ENCODE peak calls at places on chromosomes 11 and 22, in seven cellular contexts. One of them, this sample, is unnamed.

GRCh38 chr11:111663820-111664219 is 61.6 kb downstream of the SIK2 start:
- DNase-seq in AG09319: no peak
- DNase-seq in A549: no peak
- DNase-seq in pancreas: peak
- DNase-seq in left ventricle myocardium inferior: peak
- DNase-seq in esophagus muscularis mucosa: no peak
- DNase-seq in SK-N-SH: no peak
- DNase-seq in this sample: no peak

GRCh38 chr11:15657264-15657663 is 542.5 kb downstream of the INSC start:
- DNase-seq in AG09319: no peak
- DNase-seq in A549: no peak
- DNase-seq in pancreas: no peak
- DNase-seq in left ventricle myocardium inferior: no peak
- DNase-seq in esophagus muscularis mucosa: no peak
- DNase-seq in SK-N-SH: no peak
- DNase-seq in this sample: no peak

GRCh38 chr22:25187469-25187868 is 12.2 kb upstream of the CRYBB3 start:
- DNase-seq in AG09319: no peak
- DNase-seq in A549: no peak
- DNase-seq in pancreas: no peak
- DNase-seq in left ventricle myocardium inferior: no peak
- DNase-seq in esophagus muscularis mucosa: no peak
- DNase-seq in SK-N-SH: no peak
- DNase-seq in this sample: no peak

GRCh38 chr11:46235777-46236688 is 41.4 kb upstream of the CREB3L1 start:
- DNase-seq in AG09319: no peak
- DNase-seq in A549: no peak
- DNase-seq in pancreas: no peak
- DNase-seq in left ventricle myocardium inferior: no peak
- DNase-seq in esophagus muscularis mucosa: no peak
- DNase-seq in SK-N-SH: no peak
- DNase-seq in this sample: no peak

GRCh38 chr22:39690901-39691620 is 120.5 kb downstream of the CACNA1I start:
- DNase-seq in AG09319: no peak
- DNase-seq in A549: no peak
- DNase-seq in pancreas: no peak
- DNase-seq in left ventricle myocardium inferior: no peak
- DNase-seq in esophagus muscularis mucosa: no peak
- DNase-seq in SK-N-SH: peak
- DNase-seq in this sample: no peak

GRCh38 chr22:46537221-46537945 is at the start of gene CELSR1:
- DNase-seq in AG09319: no peak
- DNase-seq in A549: peak
- DNase-seq in pancreas: no peak
- DNase-seq in left ventricle myocardium inferior: peak
- DNase-seq in esophagus muscularis mucosa: no peak
- DNase-seq in SK-N-SH: peak
- DNase-seq in this sample: peak

GRCh38 chr11:61362542-61362875 is 335 bp downstream of the TMEM138 start:
- DNase-seq in AG09319: no peak
- DNase-seq in A549: peak
- DNase-seq in pancreas: no peak
- DNase-seq in left ventricle myocardium inferior: no peak
- DNase-seq in esophagus muscularis mucosa: no peak
- DNase-seq in SK-N-SH: peak
- DNase-seq in this sample: no peak

GRCh38 chr11:115527534-115528125 is 23.4 kb upstream of the CADM1 start:
- DNase-seq in AG09319: no peak
- DNase-seq in A549: no peak
- DNase-seq in pancreas: peak
- DNase-seq in left ventricle myocardium inferior: no peak
- DNase-seq in esophagus muscularis mucosa: no peak
- DNase-seq in SK-N-SH: no peak
- DNase-seq in this sample: no peak

DNA sequence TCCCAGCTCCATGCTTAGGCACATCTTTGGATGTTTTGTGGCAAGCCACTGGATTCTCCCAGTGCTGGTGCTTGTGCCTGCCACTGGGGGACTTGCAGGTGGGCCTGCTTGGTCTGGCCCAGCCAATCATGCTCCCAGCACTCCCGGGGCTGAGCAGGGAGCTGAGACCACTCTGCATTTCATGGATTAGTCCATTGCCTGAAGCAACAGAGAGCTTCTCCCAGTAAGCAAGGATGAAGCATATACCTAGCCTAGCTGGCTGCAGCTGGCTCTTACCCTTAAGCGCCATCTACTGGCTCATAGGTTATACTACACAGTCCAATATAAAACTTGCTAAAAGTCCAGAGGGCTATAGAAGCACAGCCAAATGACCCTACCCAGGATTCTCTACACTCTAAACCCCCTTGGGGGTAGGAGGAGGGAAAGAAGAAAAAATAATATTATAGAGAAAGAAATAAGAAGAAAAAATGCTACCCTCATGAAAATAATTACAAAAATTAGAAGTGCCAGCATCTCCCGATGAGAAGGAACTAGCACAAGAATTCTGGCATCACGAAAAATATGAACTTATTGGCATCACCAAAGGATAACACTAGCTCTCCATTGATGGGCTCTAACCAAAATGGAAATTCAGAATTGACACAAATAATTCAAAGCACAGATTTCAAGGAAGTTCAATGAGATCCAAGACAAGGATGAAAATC is 275.3 kb downstream of the C11orf87 start:
- DNase-seq in AG09319: peak
- DNase-seq in A549: peak
- DNase-seq in pancreas: no peak
- DNase-seq in left ventricle myocardium inferior: no peak
- DNase-seq in esophagus muscularis mucosa: no peak
- DNase-seq in SK-N-SH: peak
- DNase-seq in this sample: no peak
- TF ChIP-seq CTCF in AG09319: peak
- TF ChIP-seq CTCF in A549: peak
- TF ChIP-seq CTCF in pancreas: peak
- TF ChIP-seq CTCF in left ventricle myocardium inferior: peak
- TF ChIP-seq CTCF in esophagus muscularis mucosa: peak
- TF ChIP-seq CTCF in SK-N-SH: peak
- TF ChIP-seq CTCF in this sample: peak

GRCh38 chr11:2990617-2991476 is 1.3 kb downstream of the NAP1L4 start:
- DNase-seq in AG09319: no peak
- DNase-seq in A549: peak
- DNase-seq in pancreas: no peak
- DNase-seq in left ventricle myocardium inferior: no peak
- DNase-seq in esophagus muscularis mucosa: no peak
- DNase-seq in SK-N-SH: no peak
- DNase-seq in this sample: no peak

GRCh38 chr11:2993000-2993330 is 836 bp upstream of the NAP1L4 start:
- DNase-seq in AG09319: no peak
- DNase-seq in A549: peak
- DNase-seq in pancreas: no peak
- DNase-seq in left ventricle myocardium inferior: no peak
- DNase-seq in esophagus muscularis mucosa: no peak
- DNase-seq in SK-N-SH: no peak
- DNase-seq in this sample: no peak

GRCh38 chr11:2991477-2992233 is 474 bp downstream of the NAP1L4 start:
- DNase-seq in AG09319: no peak
- DNase-seq in A549: peak
- DNase-seq in pancreas: no peak
- DNase-seq in left ventricle myocardium inferior: no peak
- DNase-seq in esophagus muscularis mucosa: peak
- DNase-seq in SK-N-SH: no peak
- DNase-seq in this sample: no peak

GRCh38 chr11:2994336-2994730 is 2.2 kb upstream of the NAP1L4 start:
- DNase-seq in AG09319: no peak
- DNase-seq in A549: no peak
- DNase-seq in pancreas: no peak
- DNase-seq in left ventricle myocardium inferior: no peak
- DNase-seq in esophagus muscularis mucosa: no peak
- DNase-seq in SK-N-SH: no peak
- DNase-seq in this sample: no peak

DNA sequence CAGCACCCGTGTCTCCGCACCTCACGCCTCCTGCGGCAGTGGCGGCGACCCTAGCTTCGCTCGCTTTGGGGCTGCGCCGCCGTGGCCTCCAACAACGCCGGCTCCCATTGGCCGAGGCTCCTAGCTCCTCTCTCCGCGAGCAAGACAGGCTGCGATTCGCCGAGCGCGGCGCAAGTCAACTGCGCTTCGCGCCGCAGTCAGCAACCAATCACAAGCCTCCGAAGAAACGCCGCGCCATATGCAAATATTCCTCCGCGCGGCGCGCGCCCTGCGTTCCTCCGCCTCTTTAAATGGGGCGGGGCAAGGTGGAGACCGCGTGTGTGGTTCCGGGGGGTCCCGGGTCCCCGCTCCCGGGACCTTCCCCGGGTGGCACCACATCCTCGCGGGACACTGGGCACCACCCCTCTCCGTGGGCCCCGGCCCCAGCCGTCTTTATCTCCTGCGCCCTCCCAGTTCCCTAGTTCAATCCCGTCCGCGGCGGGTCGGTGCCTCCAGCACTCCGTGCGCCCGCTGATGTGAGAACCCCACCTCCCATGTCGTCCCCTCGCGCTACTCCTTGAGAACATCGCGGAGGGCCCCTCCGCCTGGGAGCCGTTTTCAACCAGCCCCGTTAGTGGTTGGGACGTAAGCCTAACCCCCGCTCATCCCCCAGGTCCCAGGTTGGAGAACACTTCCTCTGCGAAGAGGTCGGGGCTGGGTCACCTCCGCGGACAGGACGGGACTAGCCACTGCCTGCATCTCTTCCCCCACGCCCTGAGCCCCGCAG is at the start of gene NAP1L4:
- DNase-seq in AG09319: peak
- DNase-seq in A549: peak
- DNase-seq in pancreas: peak
- DNase-seq in left ventricle myocardium inferior: peak
- DNase-seq in esophagus muscularis mucosa: peak
- DNase-seq in SK-N-SH: peak
- DNase-seq in this sample: peak
- TF ChIP-seq CTCF in AG09319: no peak
- TF ChIP-seq CTCF in A549: no peak
- TF ChIP-seq CTCF in pancreas: no peak
- TF ChIP-seq CTCF in left ventricle myocardium inferior: no peak
- TF ChIP-seq CTCF in esophagus muscularis mucosa: no peak
- TF ChIP-seq CTCF in SK-N-SH: no peak
- TF ChIP-seq CTCF in this sample: no peak

DNA sequence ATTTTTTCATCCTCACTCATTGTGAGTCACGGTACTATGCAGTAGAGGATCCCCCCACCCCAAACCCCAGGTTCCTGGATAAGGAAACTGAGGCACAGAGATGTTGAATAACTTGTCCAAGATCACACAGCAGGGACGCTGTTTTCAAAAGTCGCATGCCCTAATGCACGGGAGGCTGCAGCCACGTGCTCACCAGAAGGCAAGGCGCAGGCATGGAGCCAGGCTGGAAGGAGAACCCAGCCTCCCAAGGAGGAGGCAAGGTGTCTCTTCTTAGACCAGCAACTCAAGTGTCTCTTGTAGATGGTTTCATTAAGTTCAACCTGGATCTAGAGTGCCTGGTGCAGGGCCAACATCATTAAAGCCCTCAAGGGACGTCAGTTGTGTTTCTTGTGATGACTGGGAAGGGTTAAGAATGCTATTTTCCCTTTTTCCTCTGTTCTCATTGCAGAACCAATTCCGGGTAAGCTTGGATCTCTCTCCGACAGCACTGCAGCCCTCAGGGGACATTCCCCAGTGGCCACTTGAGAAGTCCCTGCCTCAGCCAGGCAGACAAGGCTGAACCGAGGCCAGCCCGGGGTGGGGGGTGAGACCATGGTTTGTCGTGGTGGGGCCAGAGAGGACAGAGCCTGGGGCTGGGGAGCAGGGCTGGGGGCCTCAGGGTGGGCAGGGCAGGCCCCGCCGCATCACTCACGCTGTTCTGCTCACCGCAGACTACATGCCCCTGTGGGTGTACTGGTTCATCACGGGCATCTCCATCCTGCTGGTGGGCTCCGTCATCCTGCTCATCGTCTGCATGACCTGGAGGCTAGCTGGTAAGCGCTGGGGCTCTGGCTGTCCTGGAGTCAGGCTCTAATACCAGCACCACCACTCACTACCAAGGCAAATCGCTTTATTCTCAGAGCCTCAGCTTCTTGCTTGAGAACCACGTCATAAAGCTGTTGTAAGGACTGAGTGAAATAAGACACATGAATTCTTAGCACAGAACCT is 15.7 kb downstream of the TMEM121B start:
- DNase-seq in AG09319: no peak
- DNase-seq in A549: no peak
- DNase-seq in pancreas: no peak
- DNase-seq in left ventricle myocardium inferior: no peak
- DNase-seq in esophagus muscularis mucosa: no peak
- DNase-seq in SK-N-SH: no peak
- DNase-seq in this sample: no peak
- TF ChIP-seq CTCF in AG09319: no peak
- TF ChIP-seq CTCF in A549: no peak
- TF ChIP-seq CTCF in pancreas: no peak
- TF ChIP-seq CTCF in left ventricle myocardium inferior: no peak
- TF ChIP-seq CTCF in esophagus muscularis mucosa: no peak
- TF ChIP-seq CTCF in SK-N-SH: no peak
- TF ChIP-seq CTCF in this sample: no peak

GRCh38 chr22:36237462-36238347 is 1.6 kb downstream of the APOL2 start:
- DNase-seq in AG09319: no peak
- DNase-seq in A549: no peak
- DNase-seq in pancreas: no peak
- DNase-seq in left ventricle myocardium inferior: no peak
- DNase-seq in esophagus muscularis mucosa: no peak
- DNase-seq in SK-N-SH: no peak
- DNase-seq in this sample: no peak

GRCh38 chr22:36236338-36237319 is 2.7 kb downstream of the APOL2 start:
- DNase-seq in AG09319: no peak
- DNase-seq in A549: no peak
- DNase-seq in pancreas: no peak
- DNase-seq in left ventricle myocardium inferior: no peak
- DNase-seq in esophagus muscularis mucosa: no peak
- DNase-seq in SK-N-SH: no peak
- DNase-seq in this sample: no peak

GRCh38 chr22:36238348-36239149 is 778 bp downstream of the APOL2 start:
- DNase-seq in AG09319: no peak
- DNase-seq in A549: no peak
- DNase-seq in pancreas: peak
- DNase-seq in left ventricle myocardium inferior: no peak
- DNase-seq in esophagus muscularis mucosa: no peak
- DNase-seq in SK-N-SH: peak
- DNase-seq in this sample: no peak

GRCh38 chr22:36239401-36240171 is at the start of gene APOL2:
- DNase-seq in AG09319: peak
- DNase-seq in A549: peak
- DNase-seq in pancreas: peak
- DNase-seq in left ventricle myocardium inferior: peak
- DNase-seq in esophagus muscularis mucosa: peak
- DNase-seq in SK-N-SH: peak
- DNase-seq in this sample: peak

GRCh38 chr22:36239150-36239400 is 252 bp downstream of the APOL2 start:
- DNase-seq in AG09319: no peak
- DNase-seq in A549: peak
- DNase-seq in pancreas: no peak
- DNase-seq in left ventricle myocardium inferior: no peak
- DNase-seq in esophagus muscularis mucosa: no peak
- DNase-seq in SK-N-SH: peak
- DNase-seq in this sample: no peak
- TF ChIP-seq CTCF in AG09319: no peak
- TF ChIP-seq CTCF in A549: no peak
- TF ChIP-seq CTCF in pancreas: no peak
- TF ChIP-seq CTCF in left ventricle myocardium inferior: no peak
- TF ChIP-seq CTCF in esophagus muscularis mucosa: no peak
- TF ChIP-seq CTCF in SK-N-SH: no peak
- TF ChIP-seq CTCF in this sample: no peak

This sample was measured in mesothelial cell of epicardium.